ENCODE peak calls at places on chromosome 20, in eight cellular contexts. Z is GM06990; O is GM23248; Y is activated CD4-positive, alpha-beta T cell treated with anti-CD3 and anti-CD28 coated beads for 24 hours; B is upper lobe of right lung; I is progenitor cell of endocrine pancreas; F is endothelial cell; M is GM03348. W is an unnamed sample.

GRCh38 chr20:55685425-55685824 is 319.9 kb downstream of the CBLN4 start:
- DNase-seq in B (no peak), Z (no peak), M (no peak), O (no peak), Y (no peak), I (no peak), F (no peak), W (no peak)

GRCh38 chr20:34112600-34113061 is 588 bp upstream of the EIF2S2 start:
- DNase-seq in O (peak; percentile 63), I (peak; percentile 30), Z (no peak), M (peak; percentile 45), F (peak; percentile 24), Y (no peak), B (peak; percentile 65), W (no peak)

GRCh38 chr20:38875170-38875993 is 50.8 kb upstream of the FAM83D start:
- DNase-seq in O (no peak), B (no peak), Z (peak; percentile 88), I (no peak), Y (no peak), M (no peak), F (peak; percentile 63), W (no peak)

GRCh38 chr20:45779011-45779915 is 12.4 kb downstream of the WFDC3 start:
- DNase-seq in I (no peak), F (no peak), O (peak; percentile 98), B (peak; percentile 92), Z (no peak), M (peak; percentile 91), Y (no peak), W (no peak)

GRCh38 chr20:3323398-3323797 is 84.1 kb downstream of the DNAAF9 start:
- DNase-seq in I (no peak), O (peak; percentile 16), M (no peak), Z (no peak), Y (no peak), B (peak; percentile 68), F (no peak), W (no peak)

GRCh38 chr20:55935448-55936221 is 69.7 kb downstream of the CBLN4 start:
- DNase-seq in B (no peak), Y (no peak), F (no peak), O (no peak), M (no peak), I (no peak), Z (no peak), W (no peak)

GRCh38 chr20:49851991-49852390 is 39.4 kb downstream of the SLC9A8 start:
- DNase-seq in I (no peak), B (no peak), O (peak; percentile 29), Z (no peak), M (no peak), F (no peak), Y (no peak), W (no peak)

GRCh38 chr20:58890454-58891075 is 38.0 kb downstream of the GNAS start:
- DNase-seq in Y (peak; percentile 54), O (peak; percentile 87), M (peak; percentile 86), I (peak; percentile 80), F (peak; percentile 86), Z (peak; percentile 83), B (peak; percentile 90), W (no peak)

GRCh38 chr20:54382419-54382818 is 93.0 kb upstream of the DOK5 start:
- DNase-seq in I (no peak), B (no peak), Z (no peak), F (no peak), M (no peak), O (no peak), Y (no peak), W (no peak)

GRCh38 chr20:21191839-21192238 is 66.0 kb downstream of the KIZ start:
- DNase-seq in B (no peak), M (no peak), Z (no peak), Y (no peak), F (peak; percentile 18), I (no peak), O (no peak), W (no peak)

GRCh38 chr20:33899106-33899505 is 88.0 kb downstream of the CHMP4B start:
- DNase-seq in F (no peak), O (no peak), Z (no peak), I (no peak), B (no peak), M (no peak), Y (no peak), W (no peak)

GRCh38 chr20:14148042-14148441 is 152.7 kb downstream of the MACROD2 start:
- DNase-seq in Z (no peak), B (no peak), M (no peak), F (no peak), O (peak; percentile 4), Y (no peak), I (no peak), W (no peak)

GRCh38 chr20:31951203-31951529 is 680 bp downstream of the PDRG1 start:
- DNase-seq in O (no peak), F (no peak), Z (no peak), Y (no peak), I (no peak), B (no peak), M (no peak), W (no peak)

GRCh38 chr20:4682682-4683081 is 39.0 kb upstream of the PRND start:
- DNase-seq in F (no peak), B (no peak), O (no peak), Y (no peak), I (no peak), M (no peak), Z (no peak), W (no peak)

GRCh38 chr20:64109390-64109747 is 2.0 kb upstream of the NPBWR2 start:
- DNase-seq in I (no peak), Y (no peak), B (peak; percentile 46), O (no peak), M (no peak), F (no peak), Z (no peak), W (no peak)

GRCh38 chr20:31712112-31712553 is 10.5 kb downstream of the BCL2L1 start:
- DNase-seq in I (no peak), Y (no peak), Z (no peak), F (no peak), M (no peak), O (no peak), B (no peak), W (no peak)

GRCh38 chr20:24275946-24276705 is 193.3 kb upstream of the SYNDIG1 start:
- DNase-seq in Y (no peak), O (no peak), I (no peak), Z (no peak), F (no peak), B (no peak), M (no peak), W (no peak)

GRCh38 chr20:3818155-3819151 is 1.9 kb upstream of the AP5S1 start:
- DNase-seq in M (peak; percentile 80), F (peak; percentile 74), I (peak; percentile 69), O (peak; percentile 91), Y (no peak), B (no peak), Z (no peak), W (no peak)

GRCh38 chr20:9025643-9026042 is 43.2 kb upstream of the PLCB4 start:
- DNase-seq in M (peak; percentile 63), Y (no peak), Z (no peak), O (peak; percentile 83), I (no peak), B (no peak), F (no peak), W (no peak)

GRCh38 chr20:49098136-49098535 is 52.0 kb downstream of the CSE1L start:
- DNase-seq in Y (no peak), B (no peak), Z (no peak), O (no peak), I (no peak), F (no peak), M (no peak), W (no peak)

GRCh38 chr20:45323731-45324130 is 15.6 kb upstream of the MATN4 start:
- DNase-seq in I (no peak), F (no peak), Z (no peak), O (peak; percentile 68), Y (no peak), M (no peak), B (no peak), W (no peak)

GRCh38 chr20:32201296-32201976 is 6.1 kb downstream of the PLAGL2 start:
- DNase-seq in B (no peak), I (no peak), Z (no peak), O (peak; percentile 60), F (no peak), M (peak; percentile 31), Y (no peak), W (no peak)

GRCh38 chr20:10132391-10132790 is 86.2 kb upstream of the SNAP25 start:
- DNase-seq in I (no peak), F (no peak), B (no peak), O (no peak), M (no peak), Y (no peak), Z (no peak), W (no peak)

GRCh38 chr20:55095745-55096450 is 620.5 kb downstream of the DOK5 start:
- DNase-seq in Y (no peak), M (no peak), I (no peak), F (no peak), B (no peak), Z (no peak), O (no peak), W (no peak)

GRCh38 chr20:46583411-46584214 is 33.2 kb upstream of the OCSTAMP start:
- DNase-seq in O (no peak), B (no peak), Y (no peak), F (no peak), M (no peak), I (no peak), Z (no peak), W (no peak)

GRCh38 chr20:34437330-34437986 is 74.4 kb downstream of the ITCH start:
- DNase-seq in O (peak; percentile 41), B (no peak), Y (no peak), M (peak; percentile 48), F (no peak), I (no peak), Z (no peak), W (no peak)

GRCh38 chr20:24370249-24370648 is 99.2 kb upstream of the SYNDIG1 start:
- DNase-seq in Y (no peak), M (no peak), F (no peak), O (no peak), Z (no peak), I (no peak), B (no peak), W (no peak)

GRCh38 chr20:32474009-32474716 is 111.0 kb downstream of the NOL4L start:
- DNase-seq in I (no peak), F (peak; percentile 3), Y (no peak), O (no peak), B (peak; percentile 74), Z (no peak), M (no peak), W (no peak)

GRCh38 chr20:62149532-62150235 is 6.1 kb downstream of the SS18L1 start:
- DNase-seq in Z (no peak), M (peak; percentile 50), B (no peak), Y (no peak), I (no peak), F (no peak), O (no peak), W (no peak)

GRCh38 chr20:23019403-23019802 is 15.7 kb upstream of the SSTR4 start:
- DNase-seq in Z (no peak), B (no peak), I (no peak), Y (no peak), M (no peak), O (no peak), F (no peak), W (no peak)

GRCh38 chr20:60055740-60056139 is 97.5 kb downstream of the CDH26 start:
- DNase-seq in O (peak; percentile 22), M (no peak), Z (peak; percentile 36), Y (peak; percentile 8), I (no peak), B (peak; percentile 81), F (no peak), W (no peak)